ENCODE peak calls at places on chromosomes 1 and 21, in six cellular contexts. P is NCI-H2107; Q is RPMI8226; U is stimulated activated CD8-positive, alpha-beta memory T cell treated with anti-CD3 and anti-CD28 coated beads, Interleukin-15, amount 100 ng/mL, for 24 hours; O is adrenal gland; H is DMS153. B is an unnamed sample.
A peak's percentile ranks its signal among the peaks of the same experiment; 100 is the strongest.

GRCh38 chr1:25856856-25857255 is 2.4 kb downstream of the AUNIP start:
- DNase-seq in O (no peak), U (no peak), H (no peak), P (no peak), Q (no peak), B (no peak)

GRCh38 chr1:208264469-208265126 is 20.4 kb upstream of the PLXNA2 start:
- DNase-seq in P (no peak), O (no peak), U (no peak), Q (no peak), H (no peak), B (no peak)

GRCh38 chr1:62493656-62494055 is 56.8 kb downstream of the USP1 start:
- DNase-seq in P (no peak), O (no peak), H (no peak), U (no peak), Q (no peak), B (no peak)

GRCh38 chr1:28370220-28371010 is 875 bp downstream of the PHACTR4 start:
- DNase-seq in P (peak; percentile 48), U (peak; percentile 16), O (peak; percentile 30), Q (peak; percentile 63), H (peak; percentile 40), B (no peak)

GRCh38 chr1:14215151-14215550 is 383.3 kb upstream of the KAZN start:
- DNase-seq in O (no peak), P (no peak), Q (no peak), U (no peak), H (no peak), B (no peak)

GRCh38 chr1:55669308-55669707 is 454.1 kb upstream of the USP24 start:
- DNase-seq in Q (no peak), O (no peak), U (no peak), P (no peak), H (no peak), B (no peak)

GRCh38 chr1:53949023-53949611 is 3.0 kb downstream of the LRRC42 start:
- DNase-seq in U (no peak), H (no peak), P (no peak), O (no peak), Q (peak; percentile 53), B (peak; percentile 18)

GRCh38 chr1:18938707-18939070 is 17.8 kb downstream of the IFFO2 start:
- DNase-seq in Q (no peak), U (no peak), H (no peak), O (no peak), P (no peak), B (no peak)

GRCh38 chr1:59218521-59219236 is 78.2 kb upstream of the FGGY start:
- DNase-seq in Q (no peak), P (no peak), O (no peak), H (no peak), U (no peak), B (no peak)

GRCh38 chr1:116724765-116725375 is 29.4 kb upstream of the CD2 start:
- DNase-seq in P (peak; percentile 69), Q (peak; percentile 59), O (peak; percentile 42), U (peak; percentile 45), H (peak; percentile 46), B (peak; percentile 56)

GRCh38 chr21:16942703-16943102 is 570.1 kb upstream of the CXADR start:
- DNase-seq in P (no peak), O (no peak), Q (no peak), U (no peak), H (no peak), B (no peak)

GRCh38 chr1:245469734-245470133 is 314.9 kb downstream of the KIF26B start:
- DNase-seq in O (no peak), U (no peak), H (no peak), Q (no peak), P (peak; percentile 87), B (no peak)

GRCh38 chr1:928825-929661 is 5.3 kb downstream of the SAMD11 start:
- DNase-seq in U (no peak), P (no peak), H (no peak), O (no peak), Q (no peak), B (no peak)

GRCh38 chr1:157098519-157098918 is 1.1 kb downstream of the ETV3L start:
- DNase-seq in P (no peak), O (no peak), H (no peak), Q (no peak), U (no peak), B (no peak)

GRCh38 chr1:40059292-40059959 is 18.9 kb downstream of the CAP1 start:
- DNase-seq in O (no peak), P (no peak), U (no peak), H (peak; percentile 52), Q (peak; percentile 34), B (no peak)

GRCh38 chr1:41242645-41243171 is 602 bp upstream of the SCMH1 start:
- DNase-seq in Q (peak; percentile 5), O (peak; percentile 18), P (no peak), U (no peak), H (peak; percentile 78), B (peak; percentile 69)

GRCh38 chr1:197928849-197929336 is 11.7 kb downstream of the LHX9 start:
- DNase-seq in P (no peak), H (no peak), Q (peak; percentile 34), O (no peak), U (no peak), B (no peak)

GRCh38 chr1:168763031-168763430 is 34.0 kb upstream of the DPT start:
- DNase-seq in U (no peak), P (no peak), H (no peak), O (no peak), Q (no peak), B (no peak)

GRCh38 chr1:28365864-28366263 is 3.7 kb upstream of the PHACTR4 start:
- DNase-seq in H (peak; percentile 83), O (no peak), Q (no peak), P (no peak), U (no peak), B (no peak)

GRCh38 chr1:228691926-228692325 is 43.4 kb upstream of the RHOU start:
- DNase-seq in P (peak; percentile 57), U (no peak), O (peak; percentile 26), Q (peak; percentile 78), H (peak; percentile 60), B (peak; percentile 47)

GRCh38 chr1:48741380-48741779 is 35.3 kb downstream of the BEND5 start:
- DNase-seq in U (no peak), Q (no peak), O (no peak), P (no peak), H (peak; percentile 26), B (peak; percentile 14)

GRCh38 chr1:234967121-234967520 is 161.5 kb downstream of the TOMM20 start:
- DNase-seq in Q (peak; percentile 0), U (no peak), O (no peak), H (no peak), P (no peak), B (no peak)

GRCh38 chr1:64398937-64399336 is 71.0 kb upstream of the CACHD1 start:
- DNase-seq in U (no peak), P (no peak), H (no peak), Q (no peak), O (no peak), B (no peak)

GRCh38 chr1:239909894-239910293 is 181.8 kb upstream of the FMN2 start:
- DNase-seq in Q (no peak), H (no peak), P (no peak), U (no peak), O (no peak), B (no peak)

GRCh38 chr1:226938903-226939438 is 1.1 kb upstream of the COQ8A start:
- DNase-seq in P (no peak), H (peak; percentile 35), O (peak; percentile 13), Q (peak; percentile 40), U (no peak), B (no peak)

B was measured in NCI-H774.